ENCODE peak calls at places on chromosome 13, in five cellular contexts. B is cardiac muscle cell, M is choroid plexus epithelial cell, P is heart left ventricle, E is PC-3. S is an unnamed sample.

GRCh38 chr13:76519685-76520084 is 366.5 kb downstream of the KCTD12 start:
- DNase-seq in B (no peak), M (no peak), P (no peak), E (no peak), S (no peak)

GRCh38 chr13:50334944-50335343 is 319.7 kb downstream of the KCNRG start:
- DNase-seq in B (peak; percentile 50), M (peak; percentile 65), P (no peak), E (no peak), S (no peak)

GRCh38 chr13:64855506-64855905 is 2374.6 kb downstream of the PCDH9 start:
- DNase-seq in B (peak; percentile 65), M (peak; percentile 79), P (no peak), E (no peak), S (no peak)

GRCh38 chr13:98570929-98571372 is 6.0 kb downstream of the STK24 start:
- DNase-seq in B (no peak), M (peak; percentile 35), P (no peak), E (peak; percentile 89), S (peak; percentile 86)

GRCh38 chr13:76982051-76982450 is 9.8 kb upstream of the CLN5 start:
- DNase-seq in B (no peak), M (no peak), P (no peak), E (no peak), S (no peak)

GRCh38 chr13:22594041-22594440 is 586.7 kb upstream of the SGCG start:
- DNase-seq in B (no peak), M (no peak), P (no peak), E (no peak), S (no peak)

GRCh38 chr13:64083396-64083795 is 2667.7 kb upstream of the PCDH20 start:
- DNase-seq in B (no peak), M (no peak), P (no peak), E (peak; percentile 49), S (no peak)

GRCh38 chr13:29099781-29100406 is 279.8 kb downstream of the MTUS2 start:
- DNase-seq in B (no peak), M (no peak), P (no peak), E (no peak), S (no peak)

GRCh38 chr13:77833331-77833863 is 85.2 kb downstream of the EDNRB start:
- DNase-seq in B (peak; percentile 87), M (peak; percentile 65), P (no peak), E (no peak), S (no peak)

GRCh38 chr13:110308377-110309158 is 1.5 kb downstream of the COL4A2 start:
- DNase-seq in B (peak; percentile 78), M (peak; percentile 68), P (peak; percentile 59), E (peak; percentile 53), S (peak; percentile 32)

GRCh38 chr13:26785845-26786630 is 25.5 kb upstream of the GPR12 start:
- DNase-seq in B (peak; percentile 14), M (no peak), P (peak; percentile 13), E (no peak), S (no peak)

GRCh38 chr13:108777421-108778420 is 148.3 kb downstream of the MYO16 start:
- DNase-seq in B (no peak), M (peak; percentile 86), P (no peak), E (peak; percentile 85), S (no peak)

GRCh38 chr13:108409735-108410134 is 140.2 kb downstream of the TNFSF13B start:
- DNase-seq in B (no peak), M (no peak), P (no peak), E (no peak), S (no peak)

GRCh38 chr13:21240586-21240985 is 64.1 kb downstream of the MRPL57 start:
- DNase-seq in B (peak; percentile 59), M (peak; percentile 54), P (no peak), E (peak; percentile 37), S (peak; percentile 33)

GRCh38 chr13:59710995-59711701 is 452.6 kb downstream of the DIAPH3 start:
- DNase-seq in B (no peak), M (no peak), P (no peak), E (no peak), S (no peak)

GRCh38 chr13:70967564-70967963 is 859.3 kb upstream of the KLHL1 start:
- DNase-seq in B (no peak), M (no peak), P (no peak), E (no peak), S (no peak)

GRCh38 chr13:106311004-106311403 is 224.5 kb downstream of the EFNB2 start:
- DNase-seq in B (peak; percentile 55), M (no peak), P (no peak), E (no peak), S (peak; percentile 48)

GRCh38 chr13:43388282-43389034 is 365.1 kb downstream of the DNAJC15 start:
- DNase-seq in B (no peak), M (no peak), P (no peak), E (peak; percentile 77), S (peak; percentile 90)

GRCh38 chr13:112444001-112444311 is 67.8 kb downstream of the SPACA7 start:
- DNase-seq in B (peak; percentile 62), M (peak; percentile 71), P (peak; percentile 37), E (peak; percentile 72), S (peak; percentile 11)

GRCh38 chr13:46100191-46100877 is 4.5 kb downstream of the CPB2 start:
- DNase-seq in B (no peak), M (peak; percentile 23), P (no peak), E (no peak), S (peak; percentile 20)

GRCh38 chr13:46341112-46341711 is 45.8 kb downstream of the RUBCNL start:
- DNase-seq in B (peak; percentile 33), M (peak; percentile 78), P (no peak), E (peak; percentile 56), S (peak; percentile 27)

GRCh38 chr13:51453959-51454703 is 1.3 kb upstream of the INTS6 start:
- DNase-seq in B (no peak), M (peak; percentile 42), P (peak; percentile 30), E (peak; percentile 9), S (peak; percentile 22)

GRCh38 chr13:107421951-107422350 is 793.4 kb downstream of the LIG4 start:
- DNase-seq in B (peak; percentile 20), M (peak; percentile 63), P (no peak), E (no peak), S (no peak)

GRCh38 chr13:75788494-75788991 is 152.4 kb downstream of the LMO7 start:
- DNase-seq in B (peak; percentile 74), M (peak; percentile 83), P (peak; percentile 52), E (peak; percentile 58), S (no peak)

GRCh38 chr13:24032252-24032651 is 128.3 kb upstream of the SPATA13 start:
- DNase-seq in B (peak; percentile 95), M (peak; percentile 83), P (no peak), E (no peak), S (no peak)

GRCh38 chr13:44470623-44471562 is 97.3 kb downstream of the SERP2 start:
- DNase-seq in B (peak; percentile 45), M (peak; percentile 61), P (no peak), E (peak; percentile 50), S (peak; percentile 44)

GRCh38 chr13:110560606-110561334 is 752 bp downstream of the RAB20 start:
- DNase-seq in B (peak; percentile 36), M (no peak), P (peak; percentile 39), E (peak; percentile 26), S (peak; percentile 34)

GRCh38 chr13:28324181-28324789 is 170.6 kb downstream of the FLT1 start:
- DNase-seq in B (peak; percentile 76), M (peak; percentile 79), P (peak; percentile 70), E (peak; percentile 67), S (peak; percentile 56)

GRCh38 chr13:102197193-102197592 is 204.7 kb downstream of the FGF14 start:
- DNase-seq in B (no peak), M (peak; percentile 64), P (no peak), E (peak; percentile 28), S (peak; percentile 47)

GRCh38 chr13:109400625-109401257 is 385.6 kb downstream of the IRS2 start:
- DNase-seq in B (no peak), M (no peak), P (no peak), E (no peak), S (no peak)

GRCh38 chr13:47904239-47904638 is 96.8 kb downstream of the SUCLA2 start:
- DNase-seq in B (no peak), M (no peak), P (no peak), E (peak; percentile 13), S (no peak)
- H3K4me3 ChIP-seq in B (no peak overlapping the region), M (peak overlapping the region; percentile 2), P (peak overlapping the region; percentile 22), E (peak overlapping the region; percentile 62), S (no peak overlapping the region)

GRCh38 chr13:36919833-36920611 is at the start of gene SMAD9:
- DNase-seq in B (peak; percentile 82), M (peak; percentile 67), P (peak; percentile 85), E (peak; percentile 48), S (peak; percentile 29)

GRCh38 chr13:36915891-36916640 is 4.0 kb downstream of the SMAD9 start:
- DNase-seq in B (no peak), M (no peak), P (no peak), E (no peak), S (no peak)

GRCh38 chr13:36920612-36921185 is 661 bp upstream of the SMAD9 start:
- DNase-seq in B (no peak), M (no peak), P (no peak), E (no peak), S (no peak)

GRCh38 chr13:36919206-36919832 is 719 bp downstream of the SMAD9 start:
- DNase-seq in B (peak; percentile 25), M (peak; percentile 20), P (peak; percentile 48), E (peak; percentile 8), S (no peak)

GRCh38 chr13:36918246-36919060 is 1.6 kb downstream of the SMAD9 start:
- DNase-seq in B (peak; percentile 17), M (peak; percentile 34), P (no peak), E (no peak), S (no peak)
- H3K4me3 ChIP-seq in B (peak overlapping the region; percentile 82), M (peak overlapping the region; percentile 68), P (peak overlapping the region; percentile 67), E (peak overlapping the region; percentile 78), S (peak overlapping the region; percentile 49)

GRCh38 chr13:40983269-40983668 is 35.8 kb downstream of the ELF1 start:
- DNase-seq in B (peak; percentile 34), M (peak; percentile 15), P (no peak), E (no peak), S (peak; percentile 58)
- H3K4me3 ChIP-seq in B (peak overlapping the region; percentile 19), M (no peak overlapping the region), P (peak overlapping the region; percentile 46), E (no peak overlapping the region), S (no peak overlapping the region)

DNA sequence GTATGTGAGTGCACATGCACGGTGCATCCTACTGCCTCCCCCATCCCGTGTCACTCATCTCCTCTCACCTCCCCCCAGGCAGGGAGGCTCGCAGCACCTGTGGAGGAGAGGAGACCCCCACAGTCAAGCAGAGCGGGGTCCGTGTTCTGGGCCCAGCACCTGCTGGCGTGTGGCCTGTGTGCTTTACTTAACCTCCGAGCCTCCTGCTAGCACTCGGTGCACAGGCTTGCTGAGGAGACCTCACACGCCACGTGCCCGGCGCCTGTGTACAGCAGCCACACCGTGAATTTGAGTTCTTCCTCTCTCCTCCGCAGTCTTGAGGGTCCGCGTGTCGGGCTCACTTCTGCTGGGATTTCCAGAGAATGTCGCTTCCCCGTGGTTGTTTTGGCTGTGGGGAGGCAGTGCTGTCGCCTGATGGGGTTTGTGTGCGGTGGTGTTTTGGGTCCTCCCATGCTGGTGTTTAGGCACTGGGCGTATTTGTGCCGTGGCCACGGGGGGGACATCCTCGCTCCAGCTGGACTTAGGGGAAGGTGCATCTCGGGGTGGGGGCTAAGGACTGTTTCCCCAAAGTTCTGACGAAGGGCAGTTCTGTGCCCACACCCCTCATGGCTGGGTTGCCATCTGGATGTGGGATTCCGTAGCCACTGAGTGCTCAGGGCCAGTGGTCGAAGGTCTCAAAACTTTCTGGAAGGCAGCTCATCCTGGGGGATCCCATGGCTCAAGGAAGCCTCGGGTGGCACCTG is 34.8 kb upstream of the TMEM255B start:
- DNase-seq in B (no peak), M (no peak), P (no peak), E (no peak), S (no peak)
- H3K4me3 ChIP-seq in B (peak overlapping the region; percentile 38), M (no peak overlapping the region), P (peak overlapping the region; percentile 57), E (peak overlapping the region; percentile 35), S (no peak overlapping the region)